ENCODE peak calls at places on chromosomes 13 and 19, in ten cellular contexts. E is osteocyte, T is AG04449, G is omental fat pad, B is ovary, O is RWPE1, Q is upper lobe of right lung, K is A549, C is GM10248, H is glutamatergic neuron. I is an unnamed sample.

GRCh38 chr13:76758738-76759137 is 127.5 kb downstream of the KCTD12 start:
- DNase-seq in E (no peak), T (no peak), G (no peak), B (no peak), O (peak; percentile 1), Q (no peak), K (no peak), C (no peak), H (no peak), I (no peak)

GRCh38 chr13:113139580-113139979 is 17.0 kb downstream of the F10 start:
- DNase-seq in E (peak; percentile 10), T (no peak), G (no peak), B (no peak), O (no peak), Q (no peak), K (no peak), C (no peak), H (no peak), I (no peak)

GRCh38 chr13:75485286-75486062 is 3.5 kb upstream of the TBC1D4 start:
- DNase-seq in E (no peak), T (peak; percentile 21), G (no peak), B (no peak), O (no peak), Q (no peak), K (peak; percentile 3), C (no peak), H (no peak), I (no peak)

GRCh38 chr19:3783660-3784584 is 2.3 kb downstream of the MATK start:
- DNase-seq in E (no peak), T (no peak), G (no peak), B (no peak), O (peak; percentile 18), Q (peak; percentile 64), K (no peak), C (no peak), H (peak; percentile 53), I (no peak)

GRCh38 chr19:1355974-1356865 is 27.5 kb upstream of the NDUFS7 start:
- DNase-seq in E (no peak), T (no peak), G (no peak), B (peak; percentile 26), O (no peak), Q (no peak), K (no peak), C (no peak), H (no peak), I (no peak)

GRCh38 chr19:37991841-37992248 is 84.8 kb downstream of the SIPA1L3 start:
- DNase-seq in E (no peak), T (no peak), G (no peak), B (no peak), O (peak; percentile 38), Q (peak; percentile 59), K (no peak), C (no peak), H (no peak), I (no peak)

GRCh38 chr13:65600702-65601101 is 1629.4 kb downstream of the PCDH9 start:
- DNase-seq in E (no peak), T (no peak), G (no peak), B (no peak), O (no peak), Q (no peak), K (no peak), C (no peak), H (no peak), I (no peak)

GRCh38 chr13:99312493-99312883 is 5.3 kb upstream of the GPR183 start:
- DNase-seq in E (no peak), T (peak; percentile 31), G (no peak), B (peak; percentile 86), O (no peak), Q (peak; percentile 71), K (no peak), C (no peak), H (no peak), I (peak; percentile 53)

GRCh38 chr13:43424386-43424785 is 362.4 kb downstream of the ENOX1 start:
- DNase-seq in E (no peak), T (no peak), G (no peak), B (no peak), O (no peak), Q (no peak), K (no peak), C (no peak), H (no peak), I (no peak)

GRCh38 chr19:47097396-47098217 is 16.0 kb downstream of the ZC3H4 start:
- DNase-seq in E (no peak), T (no peak), G (no peak), B (no peak), O (no peak), Q (no peak), K (no peak), C (no peak), H (peak; percentile 41), I (peak; percentile 32)

GRCh38 chr13:28355822-28356371 is 139.0 kb downstream of the FLT1 start:
- DNase-seq in E (no peak), T (peak; percentile 89), G (no peak), B (no peak), O (no peak), Q (no peak), K (no peak), C (no peak), H (no peak), I (no peak)

GRCh38 chr13:74662895-74663294 is 528.7 kb upstream of the KLF12 start:
- DNase-seq in E (no peak), T (no peak), G (no peak), B (peak; percentile 19), O (no peak), Q (no peak), K (no peak), C (no peak), H (no peak), I (peak; percentile 21)

GRCh38 chr13:97385854-97386253 is 48.1 kb upstream of the RAP2A start:
- DNase-seq in E (no peak), T (no peak), G (no peak), B (no peak), O (peak; percentile 38), Q (no peak), K (no peak), C (no peak), H (no peak), I (no peak)

GRCh38 chr13:50713849-50714248 is 129.6 kb downstream of the DLEU7 start:
- DNase-seq in E (no peak), T (peak; percentile 86), G (no peak), B (no peak), O (no peak), Q (no peak), K (no peak), C (peak; percentile 32), H (no peak), I (no peak)

GRCh38 chr13:35917942-35918645 is 213.1 kb downstream of the DCLK1 start:
- DNase-seq in E (no peak), T (no peak), G (no peak), B (no peak), O (no peak), Q (no peak), K (no peak), C (no peak), H (no peak), I (no peak)

GRCh38 chr19:56832352-56832928 is 8.1 kb downstream of the PEG3 start:
- DNase-seq in E (no peak), T (no peak), G (no peak), B (no peak), O (no peak), Q (no peak), K (no peak), C (no peak), H (no peak), I (no peak)
- TF ChIP-seq CTCF in E (no peak), T (no peak), G (no peak), B (no peak), O (no peak), Q (no peak), K (no peak), C (no peak), H (no peak), I (no peak)

DNA sequence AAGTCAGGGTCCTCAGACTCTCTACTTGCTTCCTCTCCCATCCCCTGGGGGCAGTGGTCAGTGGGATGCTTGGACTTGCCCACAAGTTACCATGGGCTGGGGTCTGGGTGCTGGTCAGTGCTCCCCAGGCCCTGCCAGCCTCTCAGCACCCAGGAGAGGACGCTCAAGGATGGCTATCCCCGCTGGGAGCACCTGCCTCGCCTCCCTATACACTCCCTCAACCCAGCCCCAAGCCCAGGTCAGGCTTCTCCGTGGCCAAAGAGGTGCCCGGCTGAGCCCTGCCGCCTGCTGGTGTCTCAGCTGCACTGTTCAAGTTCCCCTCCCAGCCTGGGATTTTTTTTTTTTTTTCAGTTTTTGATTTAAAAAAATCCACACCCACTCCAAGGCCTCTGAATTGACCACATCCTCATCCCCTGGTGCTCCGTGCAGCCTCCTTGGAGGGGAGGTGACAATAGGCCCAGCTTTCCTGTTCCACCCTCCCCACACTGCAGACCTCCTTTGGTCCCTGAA is 10.8 kb downstream of the F2RL3 start:
- DNase-seq in E (no peak), T (no peak), G (no peak), B (no peak), O (no peak), Q (no peak), K (peak; percentile 64), C (peak; percentile 80), H (peak; percentile 54), I (peak; percentile 70)
- TF ChIP-seq CTCF in E (peak; percentile 62), T (peak; percentile 51), G (no peak), B (peak; percentile 11), O (no peak), Q (peak; percentile 55), K (peak; percentile 43), C (peak; percentile 89), H (peak; percentile 20), I (peak; percentile 42)

DNA sequence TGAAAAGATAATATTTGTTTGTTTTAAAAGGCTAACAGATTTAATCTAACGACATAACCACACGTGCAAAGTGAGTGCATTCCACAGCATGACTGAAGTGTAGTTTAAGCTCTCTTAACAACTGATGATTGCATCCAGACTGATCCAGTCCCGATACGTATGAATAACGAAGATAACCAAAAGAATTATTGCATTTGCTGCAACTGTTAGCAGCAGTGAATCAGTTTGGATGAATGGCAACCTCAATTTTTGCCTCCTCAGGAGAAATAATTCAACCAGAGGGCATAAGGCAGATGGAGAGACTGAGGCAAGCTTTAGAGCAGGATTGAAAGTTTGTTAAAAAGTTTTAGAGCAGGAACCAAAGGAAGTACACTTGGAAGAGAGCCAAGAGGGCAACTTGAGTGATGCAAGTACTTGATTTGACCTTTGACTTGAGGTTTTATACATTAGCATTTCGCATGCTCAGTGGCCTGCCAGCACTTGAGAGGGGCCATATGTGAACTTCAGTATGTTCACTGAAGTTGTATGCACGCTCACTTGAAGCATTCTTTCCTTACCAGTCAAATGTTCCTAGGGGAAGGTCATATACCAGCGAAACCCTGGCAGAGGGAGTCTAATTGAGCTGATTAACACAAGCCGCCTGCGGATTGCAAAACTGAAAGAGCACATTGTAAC is 835.0 kb upstream of the PCDH20 start:
- DNase-seq in E (no peak), T (no peak), G (no peak), B (no peak), O (no peak), Q (no peak), K (no peak), C (no peak), H (no peak), I (no peak)
- TF ChIP-seq CTCF in E (no peak), T (no peak), G (no peak), B (no peak), O (no peak), Q (no peak), K (no peak), C (no peak), H (no peak), I (no peak)

DNA sequence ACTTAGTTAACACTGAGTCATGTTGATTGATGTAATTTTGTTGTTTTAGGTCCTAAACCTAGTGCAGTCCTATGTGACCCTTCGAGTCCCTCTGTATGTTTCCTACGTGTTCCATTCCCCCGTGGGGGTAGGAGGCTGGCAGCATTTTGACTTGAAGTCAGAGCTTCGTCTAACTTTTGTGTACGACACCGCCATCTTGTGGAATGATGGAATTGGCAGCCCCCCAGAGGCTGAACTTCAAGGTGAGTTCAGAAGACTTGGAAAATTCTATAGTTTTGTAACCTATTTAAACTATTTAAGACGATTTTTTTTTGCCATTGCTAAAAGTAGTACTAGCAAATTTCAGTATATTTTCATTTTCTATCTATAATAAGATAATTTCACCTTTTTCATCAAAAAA is 117.9 kb downstream of the STOML3 start:
- DNase-seq in E (no peak), T (no peak), G (no peak), B (peak; percentile 38), O (no peak), Q (no peak), K (peak; percentile 9), C (peak; percentile 31), H (peak; percentile 62), I (peak; percentile 43)
- TF ChIP-seq CTCF in E (peak; percentile 54), T (peak; percentile 25), G (no peak), B (no peak), O (peak; percentile 44), Q (peak; percentile 42), K (peak; percentile 37), C (peak; percentile 69), H (peak; percentile 78), I (no peak)

I was measured in testis.